ENCODE peak calls at places on chromosomes 3 and 15, in nine cellular contexts. X is bronchial epithelial cell; W is stimulated activated CD8-positive, alpha-beta memory T cell treated with anti-CD3 and anti-CD28 coated beads, Interleukin-4, amount 100 ng/mL, for 1 hour; P is psoas muscle; O is activated T-cell treated with anti-CD3 and anti-CD28 coated beads for 24 hours; F is HCT116; G is AG08395; N is GM13977; R is stimulated activated CD4-positive, alpha-beta T cell treated with anti-CD3 and anti-CD28 coated beads, Interleukin-4, amount 100 ng/mL, for 24 hours. S is an unnamed sample.

GRCh38 chr15:28125673-28126651 is 26.8 kb upstream of the OCA2 start:
- DNase-seq in X (peak; percentile 52), P (no peak), G (peak; percentile 55), N (no peak), W (no peak), O (no peak), F (peak; percentile 33), R (no peak), S (peak; percentile 57)

GRCh38 chr15:48242531-48242930 is 36.4 kb downstream of the SLC12A1 start:
- DNase-seq in F (no peak), W (no peak), N (no peak), G (no peak), P (no peak), O (no peak), X (no peak), R (no peak), S (no peak)

GRCh38 chr15:74799843-74800558 is 12.6 kb upstream of the LMAN1L start:
- DNase-seq in O (peak; percentile 82), G (peak; percentile 93), N (peak; percentile 95), X (peak; percentile 94), W (peak; percentile 77), R (peak; percentile 87), P (peak; percentile 82), F (peak; percentile 29), S (peak; percentile 95)

GRCh38 chr15:60374628-60375081 is 23.1 kb downstream of the ANXA2 start:
- DNase-seq in P (peak; percentile 64), X (peak; percentile 95), G (peak; percentile 69), W (no peak), N (no peak), F (peak; percentile 96), R (no peak), O (no peak), S (peak; percentile 69)

GRCh38 chr15:35886765-35887164 is 340.8 kb upstream of the DPH6 start:
- DNase-seq in X (peak; percentile 73), G (no peak), R (no peak), N (no peak), F (no peak), W (no peak), P (no peak), O (no peak), S (no peak)

GRCh38 chr3:52240059-52240885 is 1.3 kb upstream of the TWF2 start:
- DNase-seq in W (peak; percentile 22), N (no peak), F (peak; percentile 67), P (peak; percentile 77), X (peak; percentile 72), O (no peak), R (peak; percentile 70), G (peak; percentile 95), S (peak; percentile 88)

GRCh38 chr3:55587476-55587875 is 100.4 kb upstream of the WNT5A start:
- DNase-seq in G (no peak), X (no peak), N (no peak), O (no peak), W (no peak), R (no peak), P (no peak), F (no peak), S (no peak)

GRCh38 chr15:75723171-75723846 is 10.7 kb upstream of the CSPG4 start:
- DNase-seq in P (no peak), O (no peak), X (peak; percentile 67), N (no peak), F (no peak), R (no peak), W (no peak), G (no peak), S (no peak)

GRCh38 chr3:144480520-144480919 is 508.9 kb downstream of the DIPK2A start:
- DNase-seq in O (no peak), N (no peak), F (no peak), X (no peak), G (no peak), R (no peak), W (no peak), P (no peak), S (no peak)

GRCh38 chr15:34616613-34617012 is 33.2 kb upstream of the GOLGA8B start:
- DNase-seq in N (no peak), W (no peak), G (peak; percentile 22), R (no peak), O (no peak), X (peak; percentile 71), F (peak; percentile 38), P (no peak), S (peak; percentile 45)

GRCh38 chr15:70100495-70101331 is 3.0 kb upstream of the TLE3 start:
- DNase-seq in G (no peak), O (peak; percentile 47), N (peak; percentile 44), R (peak; percentile 66), P (peak; percentile 60), F (peak; percentile 27), W (peak; percentile 45), X (no peak), S (no peak)